ENCODE peak calls at places on chromosomes 12 and 14, in eight cellular contexts. P is PC-9; S is HepG2; L is adipocyte; T is CD8-positive, alpha-beta memory T cell; Z is left lung; R is esophagus squamous epithelium; U is CD4-positive, CD25-positive, alpha-beta regulatory T cell. A is an unnamed sample.

GRCh38 chr12:77925536-77926108 is 94.9 kb downstream of the NAV3 start:
- DNase-seq in P (peak; percentile 64), S (peak; percentile 78), L (peak; percentile 95), T (no peak), Z (peak; percentile 59), R (no peak), U (no peak), A (no peak)

GRCh38 chr14:33917664-33918063 is 33.2 kb downstream of the EGLN3 start:
- DNase-seq in P (no peak), S (no peak), L (no peak), T (no peak), Z (no peak), R (no peak), U (no peak), A (no peak)

GRCh38 chr12:115079760-115080159 is 395.8 kb upstream of the TBX3 start:
- DNase-seq in P (no peak), S (no peak), L (no peak), T (no peak), Z (no peak), R (no peak), U (no peak), A (no peak)

GRCh38 chr14:91173221-91173670 is 59.4 kb downstream of the DGLUCY start:
- DNase-seq in P (no peak), S (peak; percentile 62), L (peak; percentile 89), T (peak; percentile 68), Z (peak; percentile 80), R (peak; percentile 8), U (peak; percentile 72), A (peak; percentile 89)

GRCh38 chr14:97410667-97411286 is 613.6 kb downstream of the VRK1 start:
- DNase-seq in P (no peak), S (no peak), L (no peak), T (no peak), Z (no peak), R (no peak), U (no peak), A (no peak)

GRCh38 chr12:124386661-124387509 is 92.0 kb downstream of the RFLNA start:
- DNase-seq in P (no peak), S (no peak), L (no peak), T (no peak), Z (no peak), R (no peak), U (no peak), A (no peak)

GRCh38 chr14:76015191-76015590 is 29.6 kb downstream of the IFT43 start:
- DNase-seq in P (no peak), S (no peak), L (no peak), T (no peak), Z (no peak), R (no peak), U (no peak), A (no peak)

GRCh38 chr14:76112889-76113611 is 38.7 kb upstream of the GPATCH2L start:
- DNase-seq in P (no peak), S (no peak), L (no peak), T (no peak), Z (no peak), R (no peak), U (no peak), A (no peak)

GRCh38 chr12:106918746-106919145 is 37.0 kb upstream of the TMEM263 start:
- DNase-seq in P (no peak), S (peak; percentile 30), L (peak; percentile 39), T (no peak), Z (no peak), R (no peak), U (no peak), A (no peak)

GRCh38 chr12:64473176-64473575 is 21.3 kb downstream of the TBK1 start:
- DNase-seq in P (no peak), S (no peak), L (no peak), T (no peak), Z (no peak), R (no peak), U (no peak), A (no peak)

DNA sequence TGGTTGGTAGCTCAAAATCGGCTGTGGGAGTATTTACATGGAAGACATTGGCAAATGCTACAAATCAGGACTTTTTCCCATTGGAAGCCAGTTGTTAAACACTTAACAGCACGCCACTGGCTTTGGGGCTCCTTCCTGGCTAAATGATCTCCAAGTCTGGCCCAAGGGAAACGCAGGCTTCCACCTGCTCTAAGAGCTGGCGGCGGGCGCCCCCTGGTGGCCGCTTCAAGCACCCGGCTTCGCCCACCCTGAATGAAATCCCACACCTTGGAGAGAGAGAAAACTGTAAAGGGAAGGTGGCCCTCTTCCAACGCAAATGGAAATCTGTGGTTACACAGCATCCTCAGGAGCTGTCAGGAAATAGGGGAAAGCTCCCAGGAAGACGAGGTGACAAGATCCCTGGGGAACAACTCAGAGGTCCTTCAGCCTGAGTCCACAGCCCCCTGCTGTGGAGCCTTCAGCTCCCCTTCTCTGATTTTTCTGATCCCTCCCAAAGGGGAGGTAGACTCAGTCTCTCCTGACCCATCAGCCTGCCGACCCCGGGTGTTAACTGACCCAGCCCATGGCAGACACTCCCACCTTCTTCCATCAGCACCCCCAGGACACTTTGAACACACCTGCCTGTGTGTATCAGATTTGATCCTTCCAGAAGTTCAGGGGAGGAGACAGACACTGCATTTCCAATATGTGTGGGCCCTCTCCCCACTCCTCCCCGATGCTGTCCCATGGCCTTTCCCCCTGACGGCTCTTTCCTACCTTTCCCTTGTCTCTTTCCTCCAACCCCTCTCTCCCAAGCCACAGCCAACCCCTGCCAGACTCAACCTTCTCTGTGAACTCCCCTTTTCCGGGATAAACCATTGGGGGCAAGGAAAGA is 15.4 kb downstream of the SELPLG start:
- DNase-seq in P (peak; percentile 58), S (peak; percentile 55), L (peak; percentile 95), T (peak; percentile 68), Z (peak; percentile 80), R (no peak), U (peak; percentile 78), A (peak; percentile 87)
- H3K4me1 ChIP-seq in P (peaks cover 16% of the 10 kb centered on the region), S (peaks cover 20% of the 10 kb centered on the region), L (peaks cover 48% of the 10 kb centered on the region), T (peaks cover 56% of the 10 kb centered on the region), Z (peaks cover 19% of the 10 kb centered on the region), R (no peaks in the 10 kb centered on the region), U (peaks cover 55% of the 10 kb centered on the region), A (no peaks in the 10 kb centered on the region)

GRCh38 chr12:111441107-111441928 is 35.6 kb downstream of the SH2B3 start:
- DNase-seq in P (no peak), S (no peak), L (no peak), T (no peak), Z (peak; percentile 13), R (no peak), U (no peak), A (no peak)

GRCh38 chr12:111439657-111440151 is 34.0 kb downstream of the SH2B3 start:
- DNase-seq in P (no peak), S (no peak), L (no peak), T (no peak), Z (peak; percentile 27), R (no peak), U (no peak), A (no peak)

GRCh38 chr12:111440152-111440551 is 34.4 kb downstream of the SH2B3 start:
- DNase-seq in P (no peak), S (no peak), L (no peak), T (no peak), Z (peak; percentile 31), R (no peak), U (no peak), A (no peak)

GRCh38 chr12:111442301-111443045 is 36.8 kb downstream of the SH2B3 start:
- DNase-seq in P (no peak), S (no peak), L (no peak), T (no peak), Z (peak; percentile 32), R (no peak), U (no peak), A (no peak)

GRCh38 chr12:111440631-111441030 is 34.9 kb downstream of the SH2B3 start:
- DNase-seq in P (no peak), S (no peak), L (no peak), T (no peak), Z (no peak), R (no peak), U (no peak), A (no peak)
- H3K4me1 ChIP-seq in P (peaks cover 14% of the 10 kb centered on the region), S (no peaks in the 10 kb centered on the region), L (peaks cover 42% of the 10 kb centered on the region), T (peaks cover 91% of the 10 kb centered on the region), Z (peaks cover 19% of the 10 kb centered on the region), R (peaks cover 19% of the 10 kb centered on the region), U (peaks cover 60% of the 10 kb centered on the region), A (peaks cover 15% of the 10 kb centered on the region)

DNA sequence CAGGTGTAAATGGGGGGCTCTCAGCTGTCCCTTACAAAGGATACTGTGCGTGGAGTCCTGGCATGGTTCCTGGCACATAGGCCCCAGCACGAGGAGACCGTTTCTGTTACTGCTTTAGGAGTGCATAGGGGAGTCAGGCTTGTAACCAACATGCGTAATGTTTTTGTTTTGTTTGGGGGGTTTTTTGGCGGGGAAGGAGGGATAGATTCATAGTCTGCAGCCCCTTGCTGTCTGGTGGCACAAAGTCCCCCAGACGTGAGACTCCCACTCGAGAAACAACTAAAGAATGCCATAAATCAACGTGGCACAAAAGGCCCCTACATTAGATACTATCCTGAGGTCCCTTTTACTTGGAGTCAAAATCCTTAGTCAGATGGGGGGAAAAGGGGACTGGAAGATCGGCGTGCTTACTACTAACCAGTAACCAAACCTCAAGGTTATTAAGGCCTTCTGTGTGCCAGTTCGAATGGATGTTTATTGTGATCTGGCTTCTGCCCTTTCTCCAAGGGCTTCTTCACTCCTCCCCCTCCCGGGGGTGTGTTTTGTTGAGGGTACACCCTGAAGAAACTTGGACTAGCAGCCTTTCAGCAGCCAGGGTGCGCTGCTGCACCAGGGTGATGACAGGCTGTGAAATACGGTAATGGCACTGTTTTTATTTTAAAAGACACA is 873 bp downstream of the ISCU start:
- DNase-seq in P (peak; percentile 82), S (peak; percentile 83), L (peak; percentile 97), T (peak; percentile 82), Z (peak; percentile 89), R (peak; percentile 44), U (peak; percentile 88), A (peak; percentile 62)
- H3K4me1 ChIP-seq in P (peaks cover 28% of the 10 kb centered on the region), S (peaks cover 23% of the 10 kb centered on the region), L (peaks cover 65% of the 10 kb centered on the region), T (peaks cover 59% of the 10 kb centered on the region), Z (peaks cover 32% of the 10 kb centered on the region), R (peaks cover 21% of the 10 kb centered on the region), U (peaks cover 66% of the 10 kb centered on the region), A (peaks cover 31% of the 10 kb centered on the region)

GRCh38 chr14:49945448-49946319 is 52.8 kb downstream of the ARF6 start:
- DNase-seq in P (no peak), S (no peak), L (no peak), T (peak; percentile 21), Z (no peak), R (no peak), U (peak; percentile 26), A (no peak)

GRCh38 chr14:49940805-49941421 is 48.0 kb downstream of the ARF6 start:
- DNase-seq in P (peak; percentile 85), S (no peak), L (peak; percentile 68), T (peak; percentile 31), Z (no peak), R (no peak), U (peak; percentile 50), A (peak; percentile 18)

GRCh38 chr14:49944501-49944900 is 51.6 kb downstream of the ARF6 start:
- DNase-seq in P (no peak), S (no peak), L (no peak), T (no peak), Z (no peak), R (no peak), U (no peak), A (no peak)

GRCh38 chr14:49939884-49940510 is 47.1 kb downstream of the ARF6 start:
- DNase-seq in P (no peak), S (no peak), L (no peak), T (no peak), Z (no peak), R (no peak), U (no peak), A (peak; percentile 53)

DNA sequence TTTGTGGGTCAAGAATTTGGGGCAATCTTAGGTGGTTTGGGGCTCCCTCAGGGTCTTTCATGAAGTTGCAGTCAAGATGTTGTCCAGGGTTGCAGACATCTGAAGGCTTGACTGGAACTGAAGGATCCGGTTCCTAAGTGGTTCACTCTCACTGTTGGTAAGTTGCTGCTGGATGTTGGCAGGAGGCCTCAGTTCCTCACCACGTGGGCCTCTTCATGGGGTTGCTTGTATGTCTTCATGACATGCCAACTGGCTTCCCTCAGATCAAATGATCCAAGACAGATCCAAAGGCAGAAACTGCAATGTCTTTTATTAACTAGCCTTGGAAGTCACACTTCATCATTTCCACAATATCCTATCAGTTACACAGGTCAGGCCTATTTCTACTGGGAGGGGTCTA is 49.2 kb downstream of the ARF6 start:
- DNase-seq in P (no peak), S (no peak), L (no peak), T (no peak), Z (no peak), R (no peak), U (no peak), A (no peak)
- H3K4me1 ChIP-seq in P (peaks cover 41% of the 10 kb centered on the region), S (peaks cover 43% of the 10 kb centered on the region), L (peaks cover 17% of the 10 kb centered on the region), T (peaks cover 55% of the 10 kb centered on the region), Z (peaks cover 10% of the 10 kb centered on the region), R (peaks cover 6% of the 10 kb centered on the region), U (peaks cover 51% of the 10 kb centered on the region), A (peaks cover 6% of the 10 kb centered on the region)